ENCODE peak calls at places on chromosomes 1 and 21, in ten cellular contexts. W is prostate gland, N is K562, G is suprapubic skin, K is sigmoid colon, V is transverse colon, R is spleen, M is stomach, I is esophagus muscularis mucosa, A is H1. P is an unnamed sample.

GRCh38 chr1:23422955-23423354 is 1.6 kb downstream of the TCEA3 start:
- DNase-seq in W (no peak), N (no peak), G (no peak), K (no peak), V (peak; percentile 25), R (no peak), M (no peak), I (no peak), A (no peak), P (no peak)

GRCh38 chr1:85894651-85895050 is 186.4 kb upstream of the ZNHIT6 start:
- DNase-seq in W (no peak), N (no peak), G (no peak), K (no peak), V (no peak), R (no peak), M (no peak), I (no peak), A (peak; percentile 50), P (no peak)

GRCh38 chr1:184531296-184531695 is 144.5 kb downstream of the C1orf21 start:
- DNase-seq in W (no peak), N (no peak), G (no peak), K (no peak), V (no peak), R (no peak), M (no peak), I (no peak), A (no peak), P (no peak)

GRCh38 chr1:11498956-11499824 is 20.2 kb downstream of the DISP3 start:
- DNase-seq in W (no peak), N (no peak), G (no peak), K (peak; percentile 33), V (no peak), R (no peak), M (no peak), I (no peak), A (peak; percentile 59), P (no peak)

GRCh38 chr1:157968503-157968902 is 24.9 kb upstream of the KIRREL1 start:
- DNase-seq in W (no peak), N (no peak), G (no peak), K (peak; percentile 74), V (peak; percentile 39), R (no peak), M (no peak), I (no peak), A (no peak), P (no peak)

GRCh38 chr1:63747445-63747844 is 26.4 kb upstream of the ROR1 start:
- DNase-seq in W (no peak), N (no peak), G (no peak), K (no peak), V (no peak), R (no peak), M (no peak), I (no peak), A (no peak), P (no peak)

GRCh38 chr1:21355956-21356355 is 65.7 kb upstream of the ECE1 start:
- DNase-seq in W (no peak), N (no peak), G (no peak), K (no peak), V (no peak), R (no peak), M (no peak), I (no peak), A (no peak), P (no peak)

GRCh38 chr1:18637553-18637960 is 6.9 kb downstream of the PAX7 start:
- DNase-seq in W (no peak), N (no peak), G (no peak), K (no peak), V (no peak), R (no peak), M (no peak), I (no peak), A (peak; percentile 78), P (no peak)

GRCh38 chr21:15289896-15290841 is 225.4 kb upstream of the NRIP1 start:
- DNase-seq in W (peak; percentile 14), N (peak; percentile 39), G (no peak), K (peak; percentile 64), V (peak; percentile 80), R (peak; percentile 76), M (peak; percentile 76), I (no peak), A (peak; percentile 72), P (no peak)

GRCh38 chr1:6001992-6002576 is 9.9 kb upstream of the NPHP4 start:
- DNase-seq in W (no peak), N (no peak), G (peak; percentile 55), K (peak; percentile 58), V (no peak), R (peak; percentile 72), M (peak; percentile 40), I (no peak), A (no peak), P (no peak)

GRCh38 chr1:186175588-186175987 is 199.5 kb downstream of the TPR start:
- DNase-seq in W (peak; percentile 23), N (no peak), G (no peak), K (no peak), V (no peak), R (no peak), M (no peak), I (no peak), A (no peak), P (no peak)

GRCh38 chr1:226738421-226738994 is 574 bp downstream of the ITPKB start:
- DNase-seq in W (no peak), N (no peak), G (no peak), K (no peak), V (peak; percentile 48), R (peak; percentile 91), M (peak; percentile 37), I (no peak), A (peak; percentile 69), P (no peak)

GRCh38 chr1:2321258-2321657 is 70.1 kb downstream of the MORN1 start:
- DNase-seq in W (no peak), N (no peak), G (no peak), K (no peak), V (no peak), R (no peak), M (no peak), I (no peak), A (no peak), P (no peak)

DNA sequence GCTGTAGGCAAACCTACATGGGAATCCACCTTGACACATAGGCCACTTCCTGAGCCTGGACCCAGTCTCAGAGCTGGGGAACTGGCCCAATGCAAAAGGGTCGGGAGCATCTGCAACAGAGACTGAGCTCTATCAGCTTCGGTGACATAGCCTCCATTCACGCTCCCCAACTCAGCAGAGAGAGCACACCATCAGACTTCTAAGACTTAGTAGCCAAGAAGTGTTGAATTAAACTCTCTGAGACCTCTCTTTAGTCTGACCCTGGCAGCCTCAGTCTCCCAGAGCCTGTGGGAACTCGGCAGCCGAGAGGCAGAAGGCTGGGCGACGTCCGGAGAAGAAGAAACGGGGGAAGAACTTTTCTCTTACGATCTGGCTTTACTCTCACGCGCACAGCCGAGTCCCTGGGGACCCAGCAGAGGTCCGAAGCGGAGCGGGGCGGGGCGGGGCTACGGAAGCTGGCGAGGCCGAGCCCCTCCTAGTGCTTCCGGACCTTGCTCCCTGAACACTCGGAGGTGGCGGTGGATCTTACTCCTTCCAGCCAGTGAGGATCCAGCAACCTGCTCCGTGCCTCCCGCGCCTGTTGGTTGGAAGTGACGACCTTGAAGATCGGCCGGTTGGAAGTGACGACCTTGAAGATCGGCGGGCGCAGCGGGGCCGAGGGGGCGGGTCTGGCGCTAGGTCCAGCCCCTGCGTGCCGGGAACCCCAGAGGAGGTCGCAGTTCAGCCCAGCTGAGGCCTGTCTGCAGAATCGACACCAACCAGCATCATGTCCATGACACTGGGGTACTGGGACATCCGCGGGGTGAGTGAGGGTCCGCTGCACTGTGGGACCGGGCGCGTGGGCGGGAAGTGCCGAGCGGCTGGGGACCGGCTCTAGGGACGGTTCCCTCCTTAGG is at the start of gene GSTM4:
- DNase-seq in W (peak; percentile 78), N (peak; percentile 94), G (peak; percentile 87), K (peak; percentile 95), V (peak; percentile 93), R (peak; percentile 96), M (peak; percentile 88), I (peak; percentile 97), A (peak; percentile 86), P (peak; percentile 90)
- TF ChIP-seq POLR2A in W (peak; percentile 26), N (peak; percentile 88), G (no peak), K (peak; percentile 47), V (peak; percentile 87), R (no peak), M (no peak), I (no peak), A (peak; percentile 32), P (no peak)

DNA sequence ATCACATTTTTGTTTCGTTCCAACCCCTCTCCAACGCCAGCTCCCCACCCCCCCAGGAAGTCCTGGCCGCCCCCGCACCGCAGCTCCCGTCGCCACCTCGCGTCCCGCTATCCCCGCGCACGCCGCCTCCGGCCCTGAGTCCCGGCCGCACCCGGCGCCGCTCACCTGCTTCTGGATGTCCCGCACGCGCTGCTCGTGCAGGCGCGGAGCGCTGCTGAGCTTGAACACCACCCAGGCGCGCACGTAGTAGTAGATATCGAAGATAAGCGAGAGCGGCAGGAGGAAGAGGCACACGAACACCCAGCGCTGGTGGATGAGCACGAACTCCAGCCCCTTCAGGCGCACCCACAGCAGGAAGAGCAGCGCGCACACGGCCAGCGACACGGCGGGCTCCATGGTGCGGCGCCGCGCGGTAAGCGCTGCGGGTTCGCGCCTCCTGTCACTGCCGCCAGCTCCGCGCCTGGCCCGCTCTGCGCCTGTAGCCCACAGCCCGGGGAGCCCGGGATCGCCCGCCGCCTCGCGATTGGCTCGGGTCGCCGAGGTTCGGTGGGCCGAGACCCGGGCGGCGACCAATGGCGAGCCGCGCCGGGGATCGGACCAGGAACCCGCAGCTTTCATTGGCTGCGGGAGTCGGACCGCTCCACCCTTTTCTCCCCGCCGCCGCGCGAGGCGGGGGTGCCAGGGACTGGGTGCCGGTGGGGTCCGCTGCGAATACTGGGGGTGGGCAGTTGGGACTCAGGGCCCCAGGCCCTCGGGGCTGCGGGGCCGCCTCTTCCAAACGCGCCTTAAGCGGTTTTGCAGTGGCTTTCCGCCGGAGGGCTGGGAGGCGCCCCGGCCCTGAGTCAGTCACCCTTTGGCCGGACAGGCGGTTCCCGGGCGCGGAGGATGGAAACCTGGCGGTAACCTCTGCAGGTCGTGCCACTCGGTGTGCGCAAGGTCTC is at the start of gene DHCR24:
- DNase-seq in W (peak; percentile 92), N (peak; percentile 100), G (peak; percentile 84), K (peak; percentile 86), V (peak; percentile 85), R (peak; percentile 92), M (peak; percentile 89), I (no peak), A (peak; percentile 90), P (no peak)
- TF ChIP-seq POLR2AphosphoS5 in W (peak; percentile 57), N (peak; percentile 74), G (no peak), K (peak; percentile 13), V (peak; percentile 77), R (peak; percentile 93), M (peak; percentile 70), I (peak; percentile 52), A (no peak), P (no peak)

DNA sequence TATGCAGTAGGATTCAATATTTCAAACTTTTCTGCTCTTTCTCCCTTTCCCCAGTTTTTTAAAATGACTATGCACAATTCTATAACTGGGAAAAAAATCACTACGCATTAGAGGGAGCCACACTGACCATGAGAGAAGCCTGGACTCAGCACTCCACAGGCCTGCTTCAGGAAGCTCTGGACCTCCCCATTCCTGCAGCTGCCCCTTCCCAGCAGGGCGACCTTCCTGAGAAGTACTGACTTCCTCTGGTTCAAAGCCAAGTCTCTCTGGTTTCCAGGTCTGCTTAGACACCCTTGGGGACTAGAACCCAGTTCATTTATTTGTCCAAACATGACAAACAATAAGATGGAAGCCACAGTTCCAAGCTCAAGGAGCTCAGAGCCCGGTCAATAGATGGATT is 42.0 kb upstream of the CLSTN1 start:
- DNase-seq in W (no peak), N (no peak), G (no peak), K (no peak), V (no peak), R (peak; percentile 76), M (no peak), I (no peak), A (no peak), P (no peak)
- H3K27ac ChIP-seq in W (no peak overlapping the region), N (no peak overlapping the region), G (no peak overlapping the region), K (no peak overlapping the region), V (no peak overlapping the region), R (no peak overlapping the region), M (no peak overlapping the region), I (no peak overlapping the region), A (no peak overlapping the region), P (no peak overlapping the region)

GRCh38 chr1:239956230-239956629 is 135.5 kb upstream of the FMN2 start:
- DNase-seq in W (no peak), N (no peak), G (no peak), K (no peak), V (no peak), R (no peak), M (no peak), I (peak; percentile 88), A (no peak), P (no peak)
- TF ChIP-seq POLR2A in W (no peak), N (no peak), G (no peak), K (no peak), V (no peak), R (no peak), M (no peak), I (no peak), A (no peak), P (no peak)